ENCODE peak calls at places on chromosomes 16 and 17, in nine cellular contexts. D is uterus, S is AG04450, Y is cardiac muscle cell, M is A549, W is choroid plexus epithelial cell, N is NB4, I is psoas muscle, G is SK-N-SH. C is an unnamed sample.

GRCh38 chr16:57131351-57131970 is 39.1 kb downstream of the CPNE2 start:
- DNase-seq in D (no peak), S (no peak), Y (no peak), M (no peak), W (no peak), N (no peak), I (no peak), G (no peak), C (no peak)

GRCh38 chr16:81000873-81001272 is 5.8 kb downstream of the CMC2 start:
- DNase-seq in D (no peak), S (no peak), Y (no peak), M (no peak), W (no peak), N (no peak), I (no peak), G (no peak), C (no peak)

GRCh38 chr17:61451538-61452300 is 503 bp upstream of the TBX4 start:
- DNase-seq in D (no peak), S (no peak), Y (peak; percentile 13), M (no peak), W (no peak), N (no peak), I (no peak), G (no peak), C (peak; percentile 55)

GRCh38 chr17:32222621-32223020 is 43.0 kb upstream of the RHBDL3 start:
- DNase-seq in D (no peak), S (no peak), Y (no peak), M (peak; percentile 24), W (peak; percentile 28), N (no peak), I (no peak), G (no peak), C (no peak)

GRCh38 chr17:78272181-78272913 is 40.9 kb downstream of the TMEM235 start:
- DNase-seq in D (no peak), S (peak; percentile 81), Y (peak; percentile 93), M (peak; percentile 81), W (peak; percentile 96), N (no peak), I (no peak), G (peak; percentile 15), C (no peak)

GRCh38 chr16:75097191-75097761 is 19.3 kb downstream of the LDHD start:
- DNase-seq in D (no peak), S (no peak), Y (no peak), M (no peak), W (no peak), N (no peak), I (no peak), G (no peak), C (no peak)

GRCh38 chr17:10804546-10804945 is 647 bp upstream of the TMEM238L start:
- DNase-seq in D (no peak), S (no peak), Y (no peak), M (no peak), W (no peak), N (no peak), I (no peak), G (no peak), C (no peak)

GRCh38 chr17:29165800-29166506 is 14.2 kb downstream of the MYO18A start:
- DNase-seq in D (no peak), S (no peak), Y (no peak), M (no peak), W (no peak), N (no peak), I (no peak), G (no peak), C (no peak)

GRCh38 chr17:40850287-40850972 is 16.6 kb downstream of the KRT12 start:
- DNase-seq in D (no peak), S (no peak), Y (no peak), M (peak; percentile 78), W (peak; percentile 71), N (no peak), I (no peak), G (no peak), C (no peak)

GRCh38 chr17:6913608-6914443 is 82.0 kb upstream of the ALOX12 start:
- DNase-seq in D (peak; percentile 72), S (no peak), Y (peak; percentile 72), M (peak; percentile 57), W (peak; percentile 75), N (peak; percentile 75), I (peak; percentile 77), G (peak; percentile 77), C (peak; percentile 80)

GRCh38 chr17:7914771-7915610 is 1.1 kb downstream of the RNF227 start:
- DNase-seq in D (peak; percentile 70), S (no peak), Y (peak; percentile 54), M (no peak), W (peak; percentile 63), N (no peak), I (no peak), G (no peak), C (no peak)

GRCh38 chr16:89395150-89396142 is 94.9 kb downstream of the ANKRD11 start:
- DNase-seq in D (peak; percentile 94), S (peak; percentile 95), Y (peak; percentile 99), M (peak; percentile 88), W (peak; percentile 98), N (no peak), I (peak; percentile 85), G (peak; percentile 69), C (no peak)

DNA sequence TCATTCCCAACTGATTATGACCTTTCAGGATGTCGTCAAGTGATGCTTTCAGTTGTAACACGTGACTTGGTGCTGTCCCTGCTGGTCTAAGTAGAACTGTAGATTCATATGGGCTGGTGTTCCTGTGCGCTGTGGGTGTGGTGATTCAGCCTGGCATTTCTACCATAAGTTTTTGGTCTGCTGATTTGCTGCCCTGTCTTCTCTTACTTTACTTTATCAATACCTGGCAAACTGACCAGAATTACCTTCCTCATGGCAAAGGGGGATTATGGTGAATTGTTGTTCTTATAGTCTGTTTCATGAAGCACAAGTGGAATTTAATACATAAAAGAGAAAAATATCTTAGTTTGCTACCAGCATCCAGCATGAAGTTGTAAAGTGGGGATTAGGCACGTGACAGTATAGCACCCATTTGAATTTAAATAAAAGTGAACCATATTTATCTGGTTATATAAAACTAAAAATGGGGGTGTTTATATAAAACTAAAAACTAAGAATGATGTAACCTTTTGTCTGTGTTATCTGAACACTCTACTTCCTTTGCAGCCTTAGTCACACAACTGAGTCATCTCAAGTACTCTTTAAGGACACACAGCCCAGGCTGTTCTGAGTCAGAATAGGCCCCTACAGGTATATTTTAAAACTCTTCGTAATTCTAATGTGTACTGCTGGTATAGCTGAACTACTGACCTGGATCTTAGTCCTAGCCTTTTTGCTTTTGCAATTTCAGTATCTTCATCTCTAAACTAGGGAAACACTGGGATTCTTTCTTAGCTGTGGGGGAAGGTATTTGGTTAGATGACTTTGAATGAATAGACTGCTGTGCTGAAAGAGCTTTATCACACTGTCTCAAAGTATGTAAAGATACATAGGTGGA is 28.3 kb downstream of the TTC19 start:
- DNase-seq in D (no peak), S (peak; percentile 68), Y (peak; percentile 85), M (peak; percentile 92), W (peak; percentile 92), N (peak; percentile 74), I (no peak), G (no peak), C (no peak)
- TF ChIP-seq CTCF in D (no peak), S (no peak), Y (no peak), M (no peak), W (peak; percentile 9), N (no peak), I (no peak), G (peak; percentile 16), C (no peak)

GRCh38 chr17:55601874-55602364 is 90.7 kb upstream of the SMIM36 start:
- DNase-seq in D (no peak), S (no peak), Y (peak; percentile 79), M (peak; percentile 60), W (peak; percentile 84), N (peak; percentile 31), I (no peak), G (peak; percentile 52), C (no peak)
- TF ChIP-seq CTCF in D (peak; percentile 48), S (peak; percentile 93), Y (peak; percentile 86), M (peak; percentile 83), W (peak; percentile 89), N (peak; percentile 47), I (peak; percentile 49), G (peak; percentile 83), C (peak; percentile 74)

GRCh38 chr16:17366299-17366961 is 104.3 kb downstream of the XYLT1 start:
- DNase-seq in D (no peak), S (no peak), Y (no peak), M (no peak), W (no peak), N (no peak), I (no peak), G (no peak), C (no peak)

GRCh38 chr16:17368511-17368910 is 102.2 kb downstream of the XYLT1 start:
- DNase-seq in D (no peak), S (no peak), Y (no peak), M (no peak), W (no peak), N (no peak), I (no peak), G (no peak), C (no peak)

GRCh38 chr16:17367034-17367433 is 103.7 kb downstream of the XYLT1 start:
- DNase-seq in D (no peak), S (no peak), Y (no peak), M (no peak), W (no peak), N (no peak), I (no peak), G (no peak), C (no peak)

GRCh38 chr16:17368951-17369350 is 101.8 kb downstream of the XYLT1 start:
- DNase-seq in D (no peak), S (no peak), Y (no peak), M (no peak), W (no peak), N (no peak), I (no peak), G (no peak), C (no peak)

GRCh38 chr16:17367932-17368331 is 102.8 kb downstream of the XYLT1 start:
- DNase-seq in D (no peak), S (no peak), Y (peak; percentile 72), M (no peak), W (peak; percentile 39), N (no peak), I (no peak), G (peak; percentile 27), C (peak; percentile 64)
- TF ChIP-seq CTCF in D (peak; percentile 9), S (peak; percentile 47), Y (peak; percentile 28), M (no peak), W (no peak), N (no peak), I (no peak), G (peak; percentile 38), C (peak; percentile 44)

GRCh38 chr16:31214705-31215286 is 877 bp downstream of the TRIM72 start:
- DNase-seq in D (no peak), S (no peak), Y (no peak), M (no peak), W (no peak), N (no peak), I (peak; percentile 40), G (peak; percentile 66), C (peak; percentile 41)

GRCh38 chr16:31215287-31216115 is 1.4 kb downstream of the PYDC1 start:
- DNase-seq in D (peak; percentile 51), S (no peak), Y (peak; percentile 77), M (peak; percentile 65), W (peak; percentile 67), N (peak; percentile 76), I (peak; percentile 76), G (peak; percentile 73), C (peak; percentile 34)

GRCh38 chr16:31216116-31216469 is 842 bp downstream of the PYDC1 start:
- DNase-seq in D (no peak), S (no peak), Y (no peak), M (no peak), W (no peak), N (no peak), I (no peak), G (no peak), C (no peak)

GRCh38 chr16:31219154-31219741 is 2.3 kb upstream of the PYDC1 start:
- DNase-seq in D (no peak), S (no peak), Y (no peak), M (no peak), W (no peak), N (no peak), I (no peak), G (no peak), C (no peak)

GRCh38 chr16:31216552-31217530 is at the start of gene PYDC1:
- DNase-seq in D (no peak), S (no peak), Y (no peak), M (no peak), W (no peak), N (no peak), I (no peak), G (no peak), C (peak; percentile 32)
- TF ChIP-seq CTCF in D (no peak), S (no peak), Y (no peak), M (no peak), W (no peak), N (no peak), I (no peak), G (no peak), C (no peak)

C was measured in glutamatergic neuron.